ENCODE peak calls at places on chromosome 4, in four cellular contexts. One of them, this sample, is unnamed.

GRCh38 chr4:186190456-186191265 is 706 bp upstream of the CYP4V2 start:
- DNase-seq in bronchial epithelial cell: peak; percentile 14
- DNase-seq in CD4-positive, alpha-beta T cell: peak; percentile 54
- DNase-seq in Right ventricle myocardium superior: no peak
- DNase-seq in this sample: no peak

GRCh38 chr4:100248476-100248875 is 58.2 kb upstream of the DDIT4L start:
- DNase-seq in bronchial epithelial cell: peak; percentile 24
- DNase-seq in CD4-positive, alpha-beta T cell: no peak
- DNase-seq in Right ventricle myocardium superior: no peak
- DNase-seq in this sample: no peak

GRCh38 chr4:189858445-189858844 is 82.2 kb upstream of the FRG1 start:
- DNase-seq in bronchial epithelial cell: no peak
- DNase-seq in CD4-positive, alpha-beta T cell: no peak
- DNase-seq in Right ventricle myocardium superior: no peak
- DNase-seq in this sample: no peak

GRCh38 chr4:74431113-74431826 is 13.7 kb upstream of the AREG start:
- DNase-seq in bronchial epithelial cell: peak; percentile 50
- DNase-seq in CD4-positive, alpha-beta T cell: no peak
- DNase-seq in Right ventricle myocardium superior: no peak
- DNase-seq in this sample: no peak

GRCh38 chr4:26242451-26242850 is 78.4 kb upstream of the RBPJ start:
- DNase-seq in bronchial epithelial cell: peak; percentile 21
- DNase-seq in CD4-positive, alpha-beta T cell: no peak
- DNase-seq in Right ventricle myocardium superior: no peak
- DNase-seq in this sample: no peak

GRCh38 chr4:7781361-7781760 is 158.3 kb downstream of the AFAP1 start:
- DNase-seq in bronchial epithelial cell: no peak
- DNase-seq in CD4-positive, alpha-beta T cell: no peak
- DNase-seq in Right ventricle myocardium superior: no peak
- DNase-seq in this sample: peak; percentile 43

GRCh38 chr4:13656569-13656988 is 29.1 kb upstream of the BOD1L1 start:
- DNase-seq in bronchial epithelial cell: peak; percentile 54
- DNase-seq in CD4-positive, alpha-beta T cell: peak; percentile 59
- DNase-seq in Right ventricle myocardium superior: peak; percentile 68
- DNase-seq in this sample: peak; percentile 77

GRCh38 chr4:102713096-102713495 is 47.7 kb downstream of the MANBA start:
- DNase-seq in bronchial epithelial cell: peak; percentile 62
- DNase-seq in CD4-positive, alpha-beta T cell: no peak
- DNase-seq in Right ventricle myocardium superior: no peak
- DNase-seq in this sample: no peak

GRCh38 chr4:110632506-110633357 is 9.9 kb upstream of the PITX2 start:
- DNase-seq in bronchial epithelial cell: no peak
- DNase-seq in CD4-positive, alpha-beta T cell: no peak
- DNase-seq in Right ventricle myocardium superior: no peak
- DNase-seq in this sample: no peak

GRCh38 chr4:34464196-34464595 is 1780.1 kb downstream of the ARAP2 start:
- DNase-seq in bronchial epithelial cell: no peak
- DNase-seq in CD4-positive, alpha-beta T cell: no peak
- DNase-seq in Right ventricle myocardium superior: no peak
- DNase-seq in this sample: no peak

GRCh38 chr4:82421796-82422560 is 8.3 kb downstream of the HNRNPDL start:
- DNase-seq in bronchial epithelial cell: no peak
- DNase-seq in CD4-positive, alpha-beta T cell: no peak
- DNase-seq in Right ventricle myocardium superior: no peak
- DNase-seq in this sample: no peak

GRCh38 chr4:145739840-145740239 is 59.9 kb downstream of the C4orf51 start:
- DNase-seq in bronchial epithelial cell: no peak
- DNase-seq in CD4-positive, alpha-beta T cell: no peak
- DNase-seq in Right ventricle myocardium superior: no peak
- DNase-seq in this sample: no peak